ENCODE peak calls at places on chromosomes 13 and 19, in four cellular contexts. E is adrenal gland, F is breast epithelium, P is transverse colon. T is an unnamed sample.

GRCh38 chr13:94546071-94546839 is 49.7 kb downstream of the TGDS start:
- DNase-seq in E (no peak), F (no peak), P (no peak), T (no peak)

GRCh38 chr13:46600943-46601311 is 48.0 kb downstream of the LRCH1 start:
- DNase-seq in E (no peak), F (no peak), P (no peak), T (no peak)

GRCh38 chr19:33511346-33511745 is 10.2 kb downstream of the PEPD start:
- DNase-seq in E (no peak), F (no peak), P (no peak), T (no peak)

GRCh38 chr19:48696353-48697010 is 711 bp downstream of the FUT2 start:
- DNase-seq in E (no peak), F (no peak), P (peak; percentile 41), T (no peak)

GRCh38 chr19:14114854-14115253 is 2.7 kb downstream of the PRKACA start:
- DNase-seq in E (peak; percentile 74), F (no peak), P (peak; percentile 71), T (peak; percentile 79)

GRCh38 chr13:75788494-75788991 is 152.4 kb downstream of the LMO7 start:
- DNase-seq in E (no peak), F (no peak), P (peak; percentile 66), T (no peak)

GRCh38 chr13:32060319-32060924 is 28.8 kb downstream of the FRY start:
- DNase-seq in E (no peak), F (no peak), P (no peak), T (no peak)

GRCh38 chr13:102422690-102423089 is 20.8 kb upstream of the FGF14 start:
- DNase-seq in E (no peak), F (no peak), P (no peak), T (no peak)

GRCh38 chr19:13506550-13506878 is 235 bp upstream of the CACNA1A start:
- DNase-seq in E (no peak), F (no peak), P (no peak), T (no peak)

GRCh38 chr13:24899601-24900000 is 135.6 kb downstream of the RNF17 start:
- DNase-seq in E (no peak), F (no peak), P (no peak), T (no peak)

GRCh38 chr19:53945441-53945840 is 17.3 kb upstream of the CACNG8 start:
- DNase-seq in E (no peak), F (no peak), P (no peak), T (no peak)

GRCh38 chr13:50130686-50131051 is 115.4 kb downstream of the KCNRG start:
- DNase-seq in E (peak; percentile 55), F (no peak), P (peak; percentile 29), T (peak; percentile 60)

GRCh38 chr19:54209748-54210494 is 9.3 kb downstream of the RPS9 start:
- DNase-seq in E (peak; percentile 99), F (peak; percentile 75), P (peak; percentile 93), T (peak; percentile 94)

GRCh38 chr19:43532571-43532961 is 422 bp upstream of the ZNF575 start:
- DNase-seq in E (peak; percentile 74), F (peak; percentile 55), P (peak; percentile 82), T (peak; percentile 63)

GRCh38 chr19:40274585-40275544 is 10.3 kb downstream of the AKT2 start:
- DNase-seq in E (no peak), F (no peak), P (no peak), T (no peak)

GRCh38 chr13:51083706-51084105 is 27.4 kb downstream of the C13orf42 start:
- DNase-seq in E (no peak), F (no peak), P (no peak), T (no peak)

GRCh38 chr13:42396501-42396900 is 124.5 kb downstream of the AKAP11 start:
- DNase-seq in E (no peak), F (no peak), P (no peak), T (no peak)

GRCh38 chr19:7506385-7507328 is 9.2 kb upstream of the ZNF358 start:
- DNase-seq in E (peak; percentile 100), F (peak; percentile 68), P (peak; percentile 94), T (peak; percentile 83)

GRCh38 chr13:102295316-102296048 is 106.4 kb downstream of the FGF14 start:
- DNase-seq in E (no peak), F (no peak), P (no peak), T (no peak)

GRCh38 chr13:95156208-95156607 is 145.0 kb downstream of the ABCC4 start:
- DNase-seq in E (no peak), F (no peak), P (no peak), T (no peak)

GRCh38 chr13:49419292-49419691 is 24.6 kb downstream of the CAB39L start:
- DNase-seq in E (peak; percentile 70), F (no peak), P (no peak), T (no peak)

GRCh38 chr19:33377586-33378475 is 4.3 kb downstream of the CEBPG start:
- DNase-seq in E (no peak), F (no peak), P (no peak), T (no peak)

GRCh38 chr19:38989066-38989605 is 13.6 kb upstream of the FBXO17 start:
- DNase-seq in E (no peak), F (peak; percentile 21), P (no peak), T (no peak)

GRCh38 chr19:42512743-42513304 is 15.5 kb downstream of the CEACAM1 start:
- DNase-seq in E (no peak), F (no peak), P (no peak), T (no peak)

GRCh38 chr19:45115809-45116615 is 23.0 kb downstream of the PPP1R37 start:
- DNase-seq in E (no peak), F (no peak), P (no peak), T (no peak)

GRCh38 chr19:39816287-39817048 is 17.5 kb downstream of the DYRK1B start:
- DNase-seq in E (no peak), F (no peak), P (no peak), T (no peak)

GRCh38 chr13:39561971-39562370 is 41.0 kb downstream of the LHFPL6 start:
- DNase-seq in E (no peak), F (no peak), P (no peak), T (no peak)

GRCh38 chr13:42893346-42893745 is 98.7 kb downstream of the EPSTI1 start:
- DNase-seq in E (peak; percentile 69), F (no peak), P (no peak), T (no peak)

GRCh38 chr13:51687928-51688714 is 103.9 kb downstream of the WDFY2 start:
- DNase-seq in E (no peak), F (no peak), P (no peak), T (no peak)

GRCh38 chr19:44657211-44657921 is 13.7 kb downstream of the PVR start:
- DNase-seq in E (peak; percentile 69), F (peak; percentile 23), P (peak; percentile 63), T (peak; percentile 65)

DNA sequence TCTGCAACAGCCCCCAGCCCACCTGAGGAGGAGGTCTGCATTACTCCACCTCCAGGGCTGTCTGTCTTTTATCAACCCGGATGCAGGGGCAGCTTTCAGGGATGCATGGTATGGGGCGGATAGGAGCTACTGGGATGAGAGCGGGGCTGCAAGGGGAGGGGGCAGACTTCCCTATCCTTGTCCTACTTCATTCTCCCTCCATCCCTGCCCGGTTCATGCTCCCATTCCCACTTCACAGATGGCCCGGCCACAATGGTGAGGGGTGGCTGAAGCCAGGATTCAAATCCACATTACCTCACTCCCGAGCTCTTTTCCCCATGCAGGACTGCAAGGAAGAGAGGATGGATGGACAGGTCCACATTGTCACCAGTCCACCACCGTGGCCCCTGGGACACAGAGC is 40.5 kb upstream of the VSTM2B start:
- DNase-seq in E (no peak), F (no peak), P (no peak), T (no peak)
- H3K27me3 ChIP-seq in E (no peaks in the 10 kb centered on the region), F (peaks cover 4% of the 10 kb centered on the region), P (no peaks in the 10 kb centered on the region), T (no peaks in the 10 kb centered on the region)

GRCh38 chr19:2089727-2090053 is 6.4 kb downstream of the MOB3A start:
- DNase-seq in E (no peak), F (no peak), P (no peak), T (peak; percentile 26)
- TF ChIP-seq POLR2A in E (no peak), F (no peak), P (no peak), T (no peak)

GRCh38 chr13:27783111-27783510 is 9.2 kb upstream of the GSX1 start:
- DNase-seq in E (peak; percentile 22), F (no peak), P (no peak), T (no peak)
- TF ChIP-seq CTCF in E (peak; percentile 65), F (peak; percentile 25), P (no peak), T (peak; percentile 15)

GRCh38 chr19:1744822-1745563 is 8.3 kb upstream of the ONECUT3 start:
- DNase-seq in E (no peak), F (no peak), P (no peak), T (no peak)
- H3K27me3 ChIP-seq in E (peaks cover 67% of the 10 kb centered on the region), F (peaks cover 86% of the 10 kb centered on the region), P (peaks cover 87% of the 10 kb centered on the region), T (peaks cover 32% of the 10 kb centered on the region)

GRCh38 chr19:55389386-55390317 is 3.9 kb downstream of the RPL28 start:
- DNase-seq in E (no peak), F (no peak), P (no peak), T (no peak)
- TF ChIP-seq POLR2A in E (no peak), F (no peak), P (no peak), T (no peak)

T was measured in right lobe of liver.